ENCODE peak calls at places on chromosomes 7 and 10, in six cellular contexts. One of them, this sample, is unnamed.
A peak's percentile ranks its signal among the peaks of the same experiment; 100 is the strongest.

GRCh38 chr7:133081119-133081604 is 728 bp downstream of the CHCHD3 start:
- DNase-seq in mammary epithelial cell: peak; percentile 26
- DNase-seq in astrocyte of the spinal cord: no peak
- DNase-seq in HAP-1: no peak
- DNase-seq in fibroblast of mammary gland: peak; percentile 9
- DNase-seq in Peyer's patch: no peak
- DNase-seq in this sample: peak; percentile 22

GRCh38 chr10:114288424-114289095 is 49.5 kb downstream of the VWA2 start:
- DNase-seq in fibroblast of mammary gland: no peak
- DNase-seq in HAP-1: no peak
- DNase-seq in Peyer's patch: no peak
- DNase-seq in mammary epithelial cell: no peak
- DNase-seq in astrocyte of the spinal cord: no peak
- DNase-seq in this sample: no peak

GRCh38 chr10:109892885-109893284 is 30.4 kb downstream of the XPNPEP1 start:
- DNase-seq in HAP-1: peak; percentile 54
- DNase-seq in fibroblast of mammary gland: peak; percentile 85
- DNase-seq in Peyer's patch: no peak
- DNase-seq in mammary epithelial cell: no peak
- DNase-seq in astrocyte of the spinal cord: peak; percentile 68
- DNase-seq in this sample: peak; percentile 44

GRCh38 chr10:24096281-24096680 is 112.7 kb upstream of the KIAA1217 start:
- DNase-seq in fibroblast of mammary gland: no peak
- DNase-seq in Peyer's patch: no peak
- DNase-seq in astrocyte of the spinal cord: no peak
- DNase-seq in HAP-1: no peak
- DNase-seq in mammary epithelial cell: no peak
- DNase-seq in this sample: no peak

GRCh38 chr10:9243861-9244515 is 1189.5 kb downstream of the GATA3 start:
- DNase-seq in mammary epithelial cell: no peak
- DNase-seq in fibroblast of mammary gland: no peak
- DNase-seq in Peyer's patch: no peak
- DNase-seq in HAP-1: no peak
- DNase-seq in astrocyte of the spinal cord: no peak
- DNase-seq in this sample: peak; percentile 5

GRCh38 chr10:78980815-78981214 is 88.0 kb upstream of the ZMIZ1 start:
- DNase-seq in HAP-1: no peak
- DNase-seq in mammary epithelial cell: no peak
- DNase-seq in astrocyte of the spinal cord: no peak
- DNase-seq in fibroblast of mammary gland: peak; percentile 30
- DNase-seq in Peyer's patch: no peak
- DNase-seq in this sample: no peak

GRCh38 chr7:135353832-135354231 is 120.2 kb downstream of the STRA8 start:
- DNase-seq in fibroblast of mammary gland: peak; percentile 25
- DNase-seq in HAP-1: no peak
- DNase-seq in mammary epithelial cell: no peak
- DNase-seq in Peyer's patch: no peak
- DNase-seq in astrocyte of the spinal cord: no peak
- DNase-seq in this sample: no peak

GRCh38 chr7:50826371-50827172 is 43.9 kb upstream of the GRB10 start:
- DNase-seq in Peyer's patch: no peak
- DNase-seq in HAP-1: no peak
- DNase-seq in fibroblast of mammary gland: peak; percentile 82
- DNase-seq in mammary epithelial cell: peak; percentile 95
- DNase-seq in astrocyte of the spinal cord: peak; percentile 90
- DNase-seq in this sample: no peak

GRCh38 chr7:30166841-30167235 is 32.1 kb downstream of the MTURN start:
- DNase-seq in mammary epithelial cell: no peak
- DNase-seq in Peyer's patch: no peak
- DNase-seq in astrocyte of the spinal cord: no peak
- DNase-seq in fibroblast of mammary gland: no peak
- DNase-seq in HAP-1: no peak
- DNase-seq in this sample: no peak

GRCh38 chr7:118148930-118149329 is 35.0 kb upstream of the LSM8 start:
- DNase-seq in Peyer's patch: no peak
- DNase-seq in HAP-1: no peak
- DNase-seq in astrocyte of the spinal cord: no peak
- DNase-seq in fibroblast of mammary gland: no peak
- DNase-seq in mammary epithelial cell: no peak
- DNase-seq in this sample: peak; percentile 13

GRCh38 chr7:44142028-44142427 is 896 bp upstream of the MYL7 start:
- DNase-seq in Peyer's patch: no peak
- DNase-seq in HAP-1: no peak
- DNase-seq in fibroblast of mammary gland: no peak
- DNase-seq in astrocyte of the spinal cord: no peak
- DNase-seq in mammary epithelial cell: no peak
- DNase-seq in this sample: no peak

GRCh38 chr10:72637398-72637857 is 11.5 kb upstream of the MICU1 start:
- DNase-seq in mammary epithelial cell: no peak
- DNase-seq in fibroblast of mammary gland: peak; percentile 88
- DNase-seq in astrocyte of the spinal cord: peak; percentile 52
- DNase-seq in Peyer's patch: no peak
- DNase-seq in HAP-1: no peak
- DNase-seq in this sample: no peak

GRCh38 chr10:122310311-122311050 is 39.4 kb downstream of the BTBD16 start:
- DNase-seq in fibroblast of mammary gland: no peak
- DNase-seq in Peyer's patch: no peak
- DNase-seq in astrocyte of the spinal cord: peak; percentile 71
- DNase-seq in mammary epithelial cell: no peak
- DNase-seq in HAP-1: no peak
- DNase-seq in this sample: no peak

DNA sequence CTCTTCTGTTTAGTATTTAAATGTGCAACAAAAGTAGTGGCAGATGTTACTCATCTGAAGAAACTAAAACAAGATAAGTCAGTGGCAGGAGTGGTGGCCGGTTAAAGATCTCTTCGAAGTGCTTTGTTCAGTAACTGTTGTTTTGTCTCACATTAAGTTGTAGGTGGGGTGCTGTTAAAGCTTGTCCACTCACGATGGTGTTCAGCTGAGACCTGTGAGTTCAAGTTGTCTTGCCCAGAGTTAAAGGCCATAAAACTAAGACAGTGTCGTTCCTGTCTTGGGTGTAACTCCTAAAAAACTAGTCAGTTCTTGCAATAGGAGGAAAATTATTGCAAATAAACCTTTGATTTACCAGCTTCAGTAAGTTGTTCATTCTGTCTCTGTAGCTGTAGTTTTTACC is 874 bp upstream of the FOXP2 start:
- DNase-seq in mammary epithelial cell: no peak
- DNase-seq in astrocyte of the spinal cord: peak; percentile 8
- DNase-seq in fibroblast of mammary gland: no peak
- DNase-seq in Peyer's patch: no peak
- DNase-seq in HAP-1: no peak
- DNase-seq in this sample: no peak
- H3K4me3 ChIP-seq in mammary epithelial cell: no peak overlapping the region
- H3K4me3 ChIP-seq in astrocyte of the spinal cord: no peak overlapping the region
- H3K4me3 ChIP-seq in fibroblast of mammary gland: no peak overlapping the region
- H3K4me3 ChIP-seq in Peyer's patch: no peak overlapping the region
- H3K4me3 ChIP-seq in HAP-1: no peak overlapping the region
- H3K4me3 ChIP-seq in this sample: peak overlapping the region; percentile 90

GRCh38 chr7:157112706-157113105 is 26.0 kb upstream of the UBE3C start:
- DNase-seq in Peyer's patch: no peak
- DNase-seq in astrocyte of the spinal cord: no peak
- DNase-seq in mammary epithelial cell: no peak
- DNase-seq in fibroblast of mammary gland: no peak
- DNase-seq in HAP-1: no peak
- DNase-seq in this sample: no peak
- H3K4me3 ChIP-seq in Peyer's patch: no peak overlapping the region
- H3K4me3 ChIP-seq in astrocyte of the spinal cord: no peak overlapping the region
- H3K4me3 ChIP-seq in mammary epithelial cell: no peak overlapping the region
- H3K4me3 ChIP-seq in fibroblast of mammary gland: no peak overlapping the region
- H3K4me3 ChIP-seq in HAP-1: no peak overlapping the region
- H3K4me3 ChIP-seq in this sample: no peak overlapping the region

GRCh38 chr10:6532321-6532720 is 47.8 kb downstream of the PRKCQ start:
- DNase-seq in HAP-1: no peak
- DNase-seq in mammary epithelial cell: no peak
- DNase-seq in fibroblast of mammary gland: no peak
- DNase-seq in astrocyte of the spinal cord: no peak
- DNase-seq in Peyer's patch: no peak
- DNase-seq in this sample: no peak

GRCh38 chr10:6535365-6535764 is 44.7 kb downstream of the PRKCQ start:
- DNase-seq in Peyer's patch: no peak
- DNase-seq in mammary epithelial cell: no peak
- DNase-seq in HAP-1: no peak
- DNase-seq in fibroblast of mammary gland: no peak
- DNase-seq in astrocyte of the spinal cord: no peak
- DNase-seq in this sample: no peak

GRCh38 chr10:6530211-6530840 is 49.8 kb downstream of the PRKCQ start:
- DNase-seq in astrocyte of the spinal cord: no peak
- DNase-seq in Peyer's patch: peak; percentile 74
- DNase-seq in fibroblast of mammary gland: no peak
- DNase-seq in mammary epithelial cell: no peak
- DNase-seq in HAP-1: no peak
- DNase-seq in this sample: no peak

GRCh38 chr10:6528198-6528950 is 51.7 kb downstream of the PRKCQ start:
- DNase-seq in HAP-1: no peak
- DNase-seq in astrocyte of the spinal cord: no peak
- DNase-seq in mammary epithelial cell: peak; percentile 45
- DNase-seq in fibroblast of mammary gland: no peak
- DNase-seq in Peyer's patch: no peak
- DNase-seq in this sample: no peak

DNA sequence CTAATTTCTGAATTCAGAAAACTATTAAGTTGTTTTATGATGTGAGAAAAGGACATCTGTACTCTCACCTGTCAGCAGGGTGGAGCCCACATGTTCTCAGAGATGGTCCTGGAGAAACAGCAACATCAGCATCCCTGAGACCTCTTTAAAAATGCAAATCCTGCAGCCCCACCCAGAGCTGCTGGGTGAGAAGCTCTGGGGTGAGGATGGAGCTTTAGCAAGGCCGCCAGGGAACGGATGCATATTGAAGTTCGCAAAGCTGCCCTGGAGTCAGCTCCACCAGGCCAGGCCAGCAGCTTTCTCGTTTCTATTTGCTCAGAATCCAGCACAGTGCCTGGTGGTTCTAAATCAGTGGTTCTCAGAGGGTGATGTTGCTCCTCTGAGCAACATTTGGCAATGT is 49.1 kb downstream of the PRKCQ start:
- DNase-seq in astrocyte of the spinal cord: no peak
- DNase-seq in HAP-1: no peak
- DNase-seq in Peyer's patch: no peak
- DNase-seq in fibroblast of mammary gland: no peak
- DNase-seq in mammary epithelial cell: no peak
- DNase-seq in this sample: no peak
- H3K4me3 ChIP-seq in astrocyte of the spinal cord: no peak overlapping the region
- H3K4me3 ChIP-seq in HAP-1: no peak overlapping the region
- H3K4me3 ChIP-seq in Peyer's patch: no peak overlapping the region
- H3K4me3 ChIP-seq in fibroblast of mammary gland: no peak overlapping the region
- H3K4me3 ChIP-seq in mammary epithelial cell: no peak overlapping the region
- H3K4me3 ChIP-seq in this sample: no peak overlapping the region

DNA sequence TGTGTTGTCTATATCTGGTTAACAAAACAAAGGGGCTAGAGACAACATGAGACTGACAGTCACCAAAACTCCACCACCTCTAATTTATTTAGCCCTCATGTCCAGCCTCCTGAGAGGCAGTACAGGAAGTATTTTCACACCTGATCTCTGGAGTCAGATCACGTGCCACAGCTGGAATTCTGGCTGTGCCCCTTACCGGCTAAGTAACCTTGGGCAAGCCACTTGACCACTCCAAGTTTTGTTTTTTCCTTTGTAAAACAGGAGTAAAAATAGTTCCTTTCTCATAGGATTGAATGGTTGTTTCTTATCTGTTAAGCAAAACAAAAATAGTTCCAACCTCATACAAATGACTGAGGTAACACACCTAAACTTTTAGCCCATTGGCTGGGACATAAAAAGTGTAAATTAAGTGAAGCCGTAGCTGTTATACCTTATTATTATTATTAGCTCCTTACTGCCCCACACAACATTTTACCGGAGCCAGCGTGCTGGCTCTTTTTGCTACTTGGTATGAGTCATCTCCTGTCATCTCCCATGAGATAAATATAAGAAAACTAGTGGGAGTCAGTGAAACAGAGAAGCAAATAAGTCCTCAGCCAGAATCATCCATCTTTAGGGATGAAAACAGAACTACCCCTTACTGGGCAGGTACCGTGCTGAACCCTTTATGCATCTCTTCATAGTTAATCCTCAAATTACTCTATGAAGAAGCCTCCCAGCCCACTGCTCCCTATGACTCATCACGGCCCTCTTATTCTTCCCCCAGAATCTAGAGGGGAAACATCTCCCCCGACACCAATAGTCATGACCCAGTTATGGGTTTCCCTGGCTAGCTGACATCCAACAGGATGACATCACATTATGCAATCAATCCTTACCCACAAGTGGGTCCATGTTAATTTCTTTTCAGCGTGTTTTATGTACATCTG is 44.9 kb downstream of the PPP1R3C start:
- DNase-seq in fibroblast of mammary gland: peak; percentile 93
- DNase-seq in mammary epithelial cell: peak; percentile 59
- DNase-seq in astrocyte of the spinal cord: peak; percentile 81
- DNase-seq in HAP-1: no peak
- DNase-seq in Peyer's patch: no peak
- DNase-seq in this sample: no peak
- H3K4me3 ChIP-seq in fibroblast of mammary gland: no peak overlapping the region
- H3K4me3 ChIP-seq in mammary epithelial cell: no peak overlapping the region
- H3K4me3 ChIP-seq in astrocyte of the spinal cord: no peak overlapping the region
- H3K4me3 ChIP-seq in HAP-1: no peak overlapping the region
- H3K4me3 ChIP-seq in Peyer's patch: no peak overlapping the region
- H3K4me3 ChIP-seq in this sample: no peak overlapping the region

GRCh38 chr7:52273685-52274610 is 761.5 kb upstream of the POM121L12 start:
- DNase-seq in fibroblast of mammary gland: no peak
- DNase-seq in Peyer's patch: no peak
- DNase-seq in HAP-1: no peak
- DNase-seq in mammary epithelial cell: no peak
- DNase-seq in astrocyte of the spinal cord: no peak
- DNase-seq in this sample: no peak
- H3K4me3 ChIP-seq in fibroblast of mammary gland: no peak overlapping the region
- H3K4me3 ChIP-seq in Peyer's patch: no peak overlapping the region
- H3K4me3 ChIP-seq in HAP-1: no peak overlapping the region
- H3K4me3 ChIP-seq in mammary epithelial cell: no peak overlapping the region
- H3K4me3 ChIP-seq in astrocyte of the spinal cord: no peak overlapping the region
- H3K4me3 ChIP-seq in this sample: no peak overlapping the region

GRCh38 chr7:100127866-100128601 is 1.3 kb downstream of the MBLAC1 start:
- DNase-seq in mammary epithelial cell: no peak
- DNase-seq in astrocyte of the spinal cord: no peak
- DNase-seq in HAP-1: peak; percentile 29
- DNase-seq in Peyer's patch: peak; percentile 25
- DNase-seq in fibroblast of mammary gland: no peak
- DNase-seq in this sample: peak; percentile 32
- H3K4me3 ChIP-seq in mammary epithelial cell: peak overlapping the region; percentile 90
- H3K4me3 ChIP-seq in astrocyte of the spinal cord: peak overlapping the region; percentile 81
- H3K4me3 ChIP-seq in HAP-1: peak overlapping the region; percentile 80
- H3K4me3 ChIP-seq in Peyer's patch: peak overlapping the region; percentile 90
- H3K4me3 ChIP-seq in fibroblast of mammary gland: peak overlapping the region; percentile 94
- H3K4me3 ChIP-seq in this sample: peak overlapping the region; percentile 95

DNA sequence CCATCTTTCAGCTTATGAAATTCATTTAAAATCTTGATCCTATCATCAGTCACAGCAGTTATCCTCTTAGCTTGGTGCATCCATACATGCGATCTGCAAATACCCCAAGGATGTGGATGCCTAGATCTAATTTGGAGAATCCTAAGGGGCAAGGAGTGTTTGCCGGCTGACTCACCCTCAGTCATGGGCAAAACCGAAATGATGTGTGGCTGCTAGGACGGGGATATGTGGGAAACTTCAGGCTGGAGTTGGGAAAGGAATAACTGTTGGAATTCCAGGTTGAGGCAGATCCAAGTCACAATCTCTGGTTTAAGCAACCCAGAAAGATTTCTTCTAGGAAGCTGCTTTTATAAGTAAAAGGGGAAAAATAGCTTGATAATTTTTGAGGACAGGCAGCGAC is 19.7 kb upstream of the GOT1 start:
- DNase-seq in Peyer's patch: no peak
- DNase-seq in HAP-1: no peak
- DNase-seq in fibroblast of mammary gland: no peak
- DNase-seq in mammary epithelial cell: no peak
- DNase-seq in astrocyte of the spinal cord: no peak
- DNase-seq in this sample: no peak
- H3K4me3 ChIP-seq in Peyer's patch: no peak overlapping the region
- H3K4me3 ChIP-seq in HAP-1: no peak overlapping the region
- H3K4me3 ChIP-seq in fibroblast of mammary gland: no peak overlapping the region
- H3K4me3 ChIP-seq in mammary epithelial cell: no peak overlapping the region
- H3K4me3 ChIP-seq in astrocyte of the spinal cord: no peak overlapping the region
- H3K4me3 ChIP-seq in this sample: no peak overlapping the region